ENCODE peak calls at places on chromosome 21, in ten cellular contexts. P is pulmonary artery endothelial cell; O is effector CD4-positive, alpha-beta T cell; Z is cardiac muscle cell; W is T-helper 1 cell; V is Caki2; X is hypothalamus; J is AG08395; A is BE2C; S is AG09309. K is an unnamed sample.

GRCh38 chr21:21232320-21232719 is 234.1 kb downstream of the NCAM2 start:
- DNase-seq in X (no peak), A (peak), P (no peak), J (peak), V (no peak), O (no peak), S (no peak), W (no peak), Z (peak), K (no peak)

GRCh38 chr21:33268736-33269441 is 2.7 kb downstream of the IL10RB start:
- DNase-seq in X (no peak), O (peak), W (peak), Z (no peak), V (peak), A (peak), S (no peak), J (no peak), P (no peak), K (peak)

GRCh38 chr21:30194701-30195299 is 21.1 kb downstream of the CLDN8 start:
- DNase-seq in V (peak), O (no peak), P (no peak), S (no peak), W (no peak), A (peak), J (peak), Z (peak), X (no peak), K (no peak)

GRCh38 chr21:18274370-18274769 is 29.7 kb downstream of the CHODL start:
- DNase-seq in A (no peak), J (no peak), V (no peak), O (no peak), P (no peak), W (no peak), S (no peak), Z (no peak), X (no peak), K (no peak)

GRCh38 chr21:17554619-17555472 is 42.0 kb downstream of the CXADR start:
- DNase-seq in S (no peak), X (no peak), J (peak), V (peak), A (peak), Z (peak), P (no peak), O (no peak), W (no peak), K (no peak)

GRCh38 chr21:42161957-42162681 is 56.8 kb upstream of the ABCG1 start:
- DNase-seq in J (no peak), O (no peak), V (no peak), P (no peak), Z (no peak), X (no peak), S (no peak), A (no peak), W (peak), K (peak)

GRCh38 chr21:43571976-43572375 is 87.3 kb downstream of the HSF2BP start:
- DNase-seq in S (no peak), Z (no peak), V (no peak), P (no peak), W (no peak), A (no peak), X (no peak), J (no peak), O (no peak), K (no peak)

GRCh38 chr21:15199414-15199813 is 134.6 kb upstream of the NRIP1 start:
- DNase-seq in X (no peak), A (peak), Z (peak), P (no peak), S (no peak), W (no peak), O (no peak), V (no peak), J (no peak), K (no peak)

GRCh38 chr21:45499201-45499750 is 43.0 kb downstream of the SLC19A1 start:
- DNase-seq in J (no peak), A (peak), W (no peak), Z (no peak), P (no peak), S (no peak), O (no peak), X (no peak), V (no peak), K (no peak)

K was measured in T-cell.